ENCODE peak calls at places on chromosomes 1 and 21, in five cellular contexts. D is SK-N-MC; C is fibroblast of mammary gland; U is mesendoderm; Z is CD8-positive, alpha-beta T cell. S is an unnamed sample.
A peak's percentile ranks its signal among the peaks of the same experiment; 100 is the strongest.

GRCh38 chr1:46820560-46821060 is 21.8 kb downstream of the CYP4B1 start:
- DNase-seq in U (no peak), D (no peak), C (no peak), Z (no peak), S (no peak)

GRCh38 chr1:150233359-150234308 is 2.3 kb downstream of the ANP32E start:
- DNase-seq in U (peak; percentile 18), Z (peak; percentile 16), C (peak; percentile 40), D (no peak), S (peak; percentile 10)

GRCh38 chr1:2496087-2496622 is 20.1 kb downstream of the PLCH2 start:
- DNase-seq in D (no peak), U (no peak), Z (peak; percentile 29), C (no peak), S (no peak)

GRCh38 chr1:233367057-233367759 is 39.7 kb downstream of the MAP3K21 start:
- DNase-seq in Z (no peak), U (peak; percentile 55), D (no peak), C (no peak), S (no peak)

GRCh38 chr1:177586429-177586828 is 383.4 kb downstream of the SEC16B start:
- DNase-seq in D (no peak), Z (no peak), U (no peak), C (peak; percentile 95), S (peak; percentile 12)

GRCh38 chr1:81126989-81127571 is 673.7 kb upstream of the ADGRL2 start:
- DNase-seq in D (no peak), C (no peak), Z (no peak), U (no peak), S (no peak)

GRCh38 chr1:116853680-116854191 is 56.0 kb upstream of the PTGFRN start:
- DNase-seq in C (peak; percentile 90), D (no peak), U (peak; percentile 95), Z (no peak), S (peak; percentile 62)

GRCh38 chr21:42377951-42378340 is 11.6 kb upstream of the TFF1 start:
- DNase-seq in D (no peak), Z (no peak), C (no peak), U (no peak), S (no peak)

GRCh38 chr1:198157241-198157846 is 546 bp downstream of the NEK7 start:
- DNase-seq in C (peak; percentile 94), Z (peak; percentile 82), U (peak; percentile 98), D (peak; percentile 85), S (peak; percentile 93)

GRCh38 chr1:83102630-83103071 is 896.3 kb downstream of the TTLL7 start:
- DNase-seq in U (peak; percentile 50), C (peak; percentile 1), D (no peak), Z (no peak), S (no peak)

GRCh38 chr1:169100208-169100882 is 6.1 kb upstream of the ATP1B1 start:
- DNase-seq in Z (no peak), U (no peak), C (no peak), D (no peak), S (no peak)

GRCh38 chr1:6420594-6421042 is 899 bp upstream of the HES2 start:
- DNase-seq in Z (no peak), D (no peak), U (no peak), C (no peak), S (no peak)

GRCh38 chr1:20574686-20575543 is 14.0 kb upstream of the CDA start:
- DNase-seq in Z (peak; percentile 62), U (peak; percentile 89), C (peak; percentile 81), D (peak; percentile 39), S (peak; percentile 74)

GRCh38 chr1:55138740-55139283 is 76.4 kb downstream of the USP24 start:
- DNase-seq in C (no peak), D (no peak), U (no peak), Z (no peak), S (no peak)

GRCh38 chr1:155322571-155322952 is 1.9 kb downstream of the RUSC1 start:
- DNase-seq in U (no peak), C (peak; percentile 56), Z (no peak), D (no peak), S (no peak)

GRCh38 chr1:220791287-220791686 is 4.6 kb downstream of the MTARC1 start:
- DNase-seq in Z (no peak), D (no peak), U (no peak), C (no peak), S (no peak)

GRCh38 chr1:85019989-85020388 is 23.1 kb upstream of the MCOLN2 start:
- DNase-seq in U (no peak), D (no peak), C (peak; percentile 92), Z (no peak), S (no peak)

GRCh38 chr1:112849425-112849966 is 106.5 kb downstream of the SLC16A1 start:
- DNase-seq in U (peak; percentile 85), Z (no peak), D (no peak), C (peak; percentile 28), S (peak; percentile 61)

GRCh38 chr1:17090844-17091243 is 28.4 kb downstream of the PADI2 start:
- DNase-seq in U (peak; percentile 90), Z (no peak), C (no peak), D (no peak), S (no peak)

GRCh38 chr21:37673801-37674575 is 242.3 kb downstream of the KCNJ6 start:
- DNase-seq in C (no peak), Z (no peak), U (peak; percentile 87), D (no peak), S (no peak)

GRCh38 chr21:33230518-33231324 is 983 bp downstream of the IFNAR2 start:
- DNase-seq in D (no peak), U (peak; percentile 59), Z (peak; percentile 53), C (peak; percentile 54), S (peak; percentile 47)

GRCh38 chr1:222618001-222618879 is at the start of gene MIA3:
- DNase-seq in D (no peak), U (no peak), C (no peak), Z (peak; percentile 79), S (peak; percentile 80)

GRCh38 chr1:183520379-183520778 is 48.1 kb downstream of the SMG7 start:
- DNase-seq in D (no peak), U (no peak), Z (no peak), C (no peak), S (no peak)

GRCh38 chr21:29178936-29179335 is 48.5 kb downstream of the MAP3K7CL start:
- DNase-seq in U (no peak), C (no peak), D (no peak), Z (no peak), S (no peak)

GRCh38 chr21:29182674-29183073 is 52.2 kb downstream of the MAP3K7CL start:
- DNase-seq in D (no peak), U (no peak), Z (no peak), C (no peak), S (no peak)

GRCh38 chr21:29179503-29179902 is 49.1 kb downstream of the MAP3K7CL start:
- DNase-seq in D (no peak), C (no peak), Z (no peak), U (no peak), S (no peak)

GRCh38 chr21:29184047-29184446 is 53.6 kb downstream of the MAP3K7CL start:
- DNase-seq in D (no peak), Z (no peak), C (no peak), U (no peak), S (no peak)

GRCh38 chr21:29181799-29182470 is 51.5 kb downstream of the MAP3K7CL start:
- DNase-seq in D (no peak), Z (no peak), U (peak; percentile 23), C (peak; percentile 88), S (peak; percentile 48)
- H3K4me3 ChIP-seq in D (no peak overlapping the region), Z (no peak overlapping the region), U (no peak overlapping the region), C (peak overlapping the region; percentile 49), S (peak overlapping the region; percentile 30)

GRCh38 chr1:12342261-12343003 is 112.6 kb downstream of the VPS13D start:
- DNase-seq in Z (no peak), D (no peak), U (no peak), C (no peak), S (no peak)

GRCh38 chr1:12345350-12346217 is 115.8 kb downstream of the VPS13D start:
- DNase-seq in Z (peak; percentile 28), D (no peak), C (no peak), U (no peak), S (no peak)

GRCh38 chr1:12346483-12347155 is 116.8 kb downstream of the VPS13D start:
- DNase-seq in Z (no peak), C (no peak), U (no peak), D (no peak), S (no peak)

GRCh38 chr1:12343823-12344487 is 114.1 kb downstream of the VPS13D start:
- DNase-seq in Z (no peak), U (no peak), C (no peak), D (no peak), S (no peak)

GRCh38 chr1:12344611-12345299 is 114.9 kb downstream of the VPS13D start:
- DNase-seq in D (no peak), C (peak; percentile 21), U (no peak), Z (no peak), S (no peak)
- H3K4me3 ChIP-seq in D (no peak overlapping the region), C (no peak overlapping the region), U (no peak overlapping the region), Z (no peak overlapping the region), S (no peak overlapping the region)

GRCh38 chr21:45055861-45056260 is 18.5 kb upstream of the ADARB1 start:
- DNase-seq in U (no peak), D (no peak), C (peak; percentile 33), Z (no peak), S (no peak)
- H3K4me3 ChIP-seq in U (no peak overlapping the region), D (no peak overlapping the region), C (no peak overlapping the region), Z (no peak overlapping the region), S (no peak overlapping the region)

GRCh38 chr21:18030248-18030647 is 211.1 kb upstream of the C21orf91 start:
- DNase-seq in C (no peak), D (no peak), Z (no peak), U (no peak), S (no peak)
- H3K4me3 ChIP-seq in C (no peak overlapping the region), D (no peak overlapping the region), Z (no peak overlapping the region), U (no peak overlapping the region), S (no peak overlapping the region)

GRCh38 chr1:158019177-158019868 is 25.9 kb downstream of the KIRREL1 start:
- DNase-seq in D (peak; percentile 78), C (peak; percentile 88), U (peak; percentile 98), Z (no peak), S (peak; percentile 91)

GRCh38 chr1:158020877-158021630 is 27.6 kb downstream of the KIRREL1 start:
- DNase-seq in D (no peak), Z (no peak), U (no peak), C (peak; percentile 25), S (no peak)

GRCh38 chr1:158022554-158023278 is 29.3 kb downstream of the KIRREL1 start:
- DNase-seq in C (no peak), Z (no peak), U (no peak), D (no peak), S (no peak)

GRCh38 chr1:158024737-158025136 is 31.3 kb downstream of the KIRREL1 start:
- DNase-seq in D (no peak), Z (no peak), C (no peak), U (no peak), S (no peak)

DNA sequence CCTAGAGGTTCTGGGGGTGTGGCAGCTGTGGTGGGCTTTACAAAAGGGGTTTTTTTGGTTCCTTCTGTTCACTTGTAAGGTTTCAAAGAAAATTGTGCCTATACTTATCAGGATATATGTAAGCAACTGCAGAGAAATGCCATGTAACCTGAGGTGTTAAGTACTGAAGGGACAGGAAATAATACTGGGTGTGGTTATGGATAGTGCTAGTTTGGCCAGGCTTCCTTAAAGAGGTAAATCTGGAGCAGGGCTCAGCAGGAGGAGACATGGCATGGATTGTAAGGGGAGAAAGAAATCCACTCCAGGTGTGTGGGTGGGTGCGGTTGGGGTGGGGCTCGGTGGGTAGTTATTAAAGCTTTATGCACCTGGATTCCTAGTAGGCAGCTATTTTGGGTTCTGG is 28.3 kb downstream of the KIRREL1 start:
- DNase-seq in U (no peak), Z (no peak), D (no peak), C (no peak), S (no peak)
- H3K4me3 ChIP-seq in U (no peak overlapping the region), Z (no peak overlapping the region), D (no peak overlapping the region), C (no peak overlapping the region), S (no peak overlapping the region)

GRCh38 chr1:110672001-110672752 is 2.6 kb downstream of the KCNA3 start:
- DNase-seq in D (no peak), C (peak; percentile 31), Z (peak; percentile 76), U (peak; percentile 87), S (no peak)
- H3K4me3 ChIP-seq in D (no peak overlapping the region), C (no peak overlapping the region), Z (peak overlapping the region; percentile 75), U (no peak overlapping the region), S (no peak overlapping the region)